ENCODE peak calls at places on chromosomes 11 and 22, in four cellular contexts. Y, J, T and H are unnamed samples.

GRCh38 chr11:32833921-32834320 is 4.2 kb downstream of the PRRG4 start:
- DNase-seq in Y (no peak), J (no peak), T (no peak), H (no peak)

GRCh38 chr22:19641254-19641982 is 72.9 kb upstream of the SEPTIN5 start:
- DNase-seq in Y (no peak), J (no peak), T (no peak), H (no peak)

GRCh38 chr22:19645391-19645790 is 68.9 kb upstream of the SEPTIN5 start:
- DNase-seq in J (no peak), Y (no peak), T (no peak), H (no peak)

GRCh38 chr22:50483977-50484853 is 2.4 kb upstream of the MIOX start:
- DNase-seq in J (no peak), T (peak), Y (no peak), H (no peak)

GRCh38 chr11:108788565-108789199 is 123.8 kb downstream of the DDX10 start:
- DNase-seq in J (peak), T (no peak), Y (no peak), H (no peak)

GRCh38 chr22:45768490-45768889 is 96.9 kb downstream of the ATXN10 start:
- DNase-seq in T (no peak), J (no peak), Y (no peak), H (no peak)

GRCh38 chr11:59208956-59209355 is 3.8 kb downstream of the MPEG1 start:
- DNase-seq in Y (no peak), J (no peak), T (no peak), H (no peak)

GRCh38 chr22:23670378-23671295 is 20.2 kb upstream of the RGL4 start:
- DNase-seq in J (no peak), Y (no peak), T (no peak), H (no peak)

GRCh38 chr11:72245232-72245816 is 1.3 kb upstream of the PHOX2A start:
- DNase-seq in Y (no peak), T (no peak), J (peak), H (no peak)

GRCh38 chr22:38841635-38842034 is 2.2 kb downstream of the NPTXR start:
- DNase-seq in Y (no peak), J (no peak), T (no peak), H (no peak)

GRCh38 chr11:14371249-14371648 is 12.3 kb upstream of the RRAS2 start:
- DNase-seq in J (no peak), T (no peak), Y (no peak), H (no peak)
- TF ChIP-seq CTCF in J (no peak), T (no peak), Y (no peak), H (no peak)

GRCh38 chr11:131499199-131499598 is 128.8 kb downstream of the NTM start:
- DNase-seq in J (no peak), Y (no peak), T (no peak), H (no peak)

GRCh38 chr11:131503017-131503416 is 132.6 kb downstream of the NTM start:
- DNase-seq in J (no peak), T (no peak), Y (no peak), H (no peak)

GRCh38 chr11:131506376-131506775 is 136.0 kb downstream of the NTM start:
- DNase-seq in J (no peak), T (no peak), Y (no peak), H (no peak)

GRCh38 chr11:131498631-131499053 is 128.2 kb downstream of the NTM start:
- DNase-seq in J (no peak), Y (no peak), T (no peak), H (no peak)

DNA sequence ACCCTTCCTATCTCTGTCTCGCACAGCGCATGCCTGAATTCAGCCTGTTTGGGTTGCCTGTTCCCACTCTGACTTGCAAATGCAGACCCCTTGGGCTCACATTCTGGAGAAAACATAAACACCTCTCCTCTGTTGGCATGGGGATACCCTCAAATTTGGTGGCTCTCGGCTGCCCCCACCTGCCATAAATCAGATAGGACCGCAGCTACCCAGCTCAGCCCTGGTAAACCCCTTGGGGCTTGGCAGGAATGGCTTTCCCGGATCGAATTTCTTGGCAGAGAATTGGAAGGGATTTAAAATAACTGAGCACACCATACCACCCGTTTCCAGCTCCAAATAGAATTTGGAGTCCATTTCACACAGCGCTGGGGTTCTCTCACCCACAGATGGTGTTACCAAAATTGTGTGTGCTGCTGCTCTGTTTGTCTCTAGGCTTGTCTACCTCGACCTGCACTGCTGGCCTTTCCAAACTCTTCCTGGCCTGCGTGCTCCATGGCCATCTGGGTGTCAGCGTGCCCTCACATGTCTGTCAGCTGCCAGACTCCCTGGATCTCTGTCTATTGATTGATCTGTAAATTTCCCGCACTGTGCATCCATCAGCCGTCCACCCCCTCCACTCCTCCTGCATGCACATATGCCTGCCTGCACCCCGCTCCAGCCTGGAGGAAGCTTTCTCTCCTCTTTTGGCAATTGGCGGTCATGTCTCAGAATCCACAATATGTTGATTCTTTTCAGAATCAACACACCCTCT is 134.0 kb downstream of the NTM start:
- DNase-seq in Y (no peak), T (peak), J (no peak), H (no peak)
- TF ChIP-seq CTCF in Y (no peak), T (no peak), J (no peak), H (peak)

DNA sequence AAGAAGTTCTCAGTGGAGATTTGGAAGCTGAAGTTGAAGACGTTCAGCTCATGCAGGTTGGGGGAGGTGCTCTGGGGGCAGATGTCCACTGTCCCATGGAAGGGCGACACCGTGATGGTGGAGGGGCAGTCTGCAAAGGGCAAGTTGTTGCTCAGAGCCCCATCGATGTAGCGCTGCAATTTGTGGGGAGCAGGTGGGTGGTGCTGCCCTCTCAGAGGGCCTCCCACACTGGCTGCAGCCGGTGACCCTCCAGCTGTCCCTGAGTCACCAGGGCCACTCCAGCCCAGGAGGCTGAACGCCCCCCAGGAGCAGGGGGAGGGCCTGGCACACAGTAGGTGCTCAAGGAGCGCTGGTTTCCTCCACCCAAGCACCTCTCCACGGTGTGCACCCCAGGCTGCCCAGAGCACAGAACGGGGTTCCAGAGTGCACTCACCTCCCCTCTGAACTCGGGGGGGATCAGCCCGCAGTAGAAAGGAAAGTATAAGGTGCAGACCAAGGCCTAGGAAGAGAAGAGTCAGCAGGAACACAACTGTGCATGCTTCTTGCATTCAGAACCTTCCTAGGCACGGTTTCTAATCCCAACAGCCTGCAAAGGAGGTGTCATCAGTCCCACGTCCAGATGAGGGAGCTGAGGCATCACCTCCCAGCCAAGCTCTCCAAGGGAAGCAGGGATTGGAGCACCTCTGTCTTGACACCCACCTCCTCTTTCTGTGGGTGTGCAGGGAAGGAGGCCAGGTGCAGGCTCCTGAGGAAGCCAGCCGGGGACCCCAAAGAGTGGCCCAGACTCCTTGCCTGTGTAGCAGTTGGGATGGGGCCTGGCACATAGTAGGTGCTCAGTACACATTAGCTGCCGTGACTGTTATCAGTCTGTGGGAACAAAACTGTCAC is 2.2 kb downstream of the PNPLA5 start:
- DNase-seq in J (no peak), Y (no peak), T (no peak), H (no peak)
- TF ChIP-seq CTCF in J (no peak), Y (no peak), T (no peak), H (no peak)

DNA sequence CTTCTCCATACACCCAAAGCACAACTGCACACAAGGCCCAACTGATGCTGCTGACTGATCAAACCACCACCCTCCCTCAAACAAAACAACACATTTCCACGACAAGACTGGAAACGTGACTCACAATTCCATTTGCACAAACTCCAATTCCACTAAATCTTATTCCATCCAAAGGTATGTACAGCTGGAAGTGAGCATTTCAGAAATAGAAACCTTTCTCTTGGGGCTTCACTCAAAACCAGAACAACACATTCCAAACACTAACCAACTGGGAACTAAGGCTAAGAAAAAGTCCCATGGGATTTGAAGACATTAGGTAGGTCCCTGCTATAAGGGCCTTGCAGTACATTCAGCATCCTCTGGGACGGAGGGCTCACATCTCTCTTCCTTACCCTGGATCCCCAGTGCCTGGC is 19.6 kb downstream of the MORC2 start:
- DNase-seq in J (no peak), T (no peak), Y (no peak), H (no peak)
- TF ChIP-seq CTCF in J (no peak), T (no peak), Y (no peak), H (peak)